ENCODE peak calls at places on chromosomes 16 and 17, in five cellular contexts. Y is caudate nucleus, C is NAMALWA, S is progenitor cell of endocrine pancreas, O is KG1. A is an unnamed sample.

GRCh38 chr16:28596115-28596630 is 677 bp downstream of the SULT1A2 start:
- DNase-seq in C (no peak), O (no peak), Y (no peak), S (no peak), A (no peak)

GRCh38 chr17:50560931-50561750 is 626 bp downstream of the CACNA1G start:
- DNase-seq in S (no peak), O (no peak), C (no peak), Y (no peak), A (no peak)

GRCh38 chr16:25109643-25110042 is 1.9 kb upstream of the LCMT1 start:
- DNase-seq in O (no peak), Y (no peak), C (no peak), S (no peak), A (no peak)

GRCh38 chr17:76252040-76252954 is 12.0 kb upstream of the RNF157 start:
- DNase-seq in O (peak), C (no peak), S (no peak), Y (no peak), A (no peak)

GRCh38 chr17:2929881-2930533 is 133.4 kb downstream of the OR1D5 start:
- DNase-seq in C (peak), O (no peak), S (peak), Y (no peak), A (no peak)

GRCh38 chr17:44324092-44324570 is 492 bp downstream of the SLC25A39 start:
- DNase-seq in Y (no peak), S (no peak), C (no peak), O (no peak), A (no peak)

GRCh38 chr17:48678141-48678971 is 44.0 kb downstream of the PRAC1 start:
- DNase-seq in C (peak), O (peak), Y (peak), S (peak), A (peak)

GRCh38 chr17:73973881-73974409 is 229.5 kb upstream of the RPL38 start:
- DNase-seq in C (no peak), O (no peak), Y (no peak), S (no peak), A (no peak)

GRCh38 chr16:25868966-25869365 is 177.2 kb downstream of the HS3ST4 start:
- DNase-seq in C (no peak), Y (no peak), S (no peak), O (no peak), A (no peak)

GRCh38 chr16:2952679-2953078 is 11.4 kb upstream of the KREMEN2 start:
- DNase-seq in Y (no peak), O (no peak), C (peak), S (no peak), A (no peak)

GRCh38 chr16:2296662-2297505 is 29.0 kb upstream of the RNPS1 start:
- DNase-seq in S (no peak), Y (no peak), O (no peak), C (peak), A (no peak)

GRCh38 chr17:80964231-80964856 is 27.3 kb upstream of the CHMP6 start:
- DNase-seq in O (no peak), Y (no peak), C (no peak), S (no peak), A (no peak)

GRCh38 chr17:2705263-2705662 is 6.3 kb downstream of the CLUH start:
- DNase-seq in S (no peak), O (no peak), C (no peak), Y (no peak), A (no peak)

GRCh38 chr16:11994187-11995119 is 17.9 kb downstream of the SNX29 start:
- DNase-seq in O (no peak), Y (peak), C (no peak), S (no peak), A (no peak)

GRCh38 chr16:31474173-31474714 is 2.3 kb downstream of the TGFB1I1 start:
- DNase-seq in O (no peak), C (no peak), Y (no peak), S (no peak), A (no peak)

GRCh38 chr17:79777166-79777843 is 643 bp upstream of the CBX2 start:
- DNase-seq in Y (no peak), S (peak), O (no peak), C (peak), A (peak)

GRCh38 chr16:31711344-31711845 is 162.2 kb upstream of the ZNF267 start:
- DNase-seq in C (no peak), S (no peak), O (no peak), Y (no peak), A (no peak)

A was measured in naive thymus-derived CD4-positive, alpha-beta T cell.